ENCODE peak calls at places on chromosomes 12 and 14, in eight cellular contexts. J, I, T, B, U, X, L and R are unnamed samples.
A peak's percentile ranks its signal among the peaks of the same experiment; 100 is the strongest.

GRCh38 chr12:113251404-113252070 is 30.3 kb downstream of the TPCN1 start:
- DNase-seq in U (peak; percentile 83), X (no peak), B (no peak), J (no peak), L (no peak), I (no peak), T (no peak), R (no peak)

GRCh38 chr12:29589271-29589670 is 91.8 kb upstream of the OVCH1 start:
- DNase-seq in U (no peak), B (no peak), T (no peak), L (no peak), I (no peak), X (no peak), J (no peak), R (no peak)

GRCh38 chr14:74472590-74472989 is 20.5 kb downstream of the NPC2 start:
- DNase-seq in X (no peak), L (no peak), B (no peak), J (no peak), U (no peak), T (no peak), I (no peak), R (no peak)

GRCh38 chr12:132797820-132798570 is 30.7 kb downstream of the GOLGA3 start:
- DNase-seq in I (no peak), B (no peak), J (no peak), L (no peak), X (no peak), U (no peak), T (no peak), R (no peak)

GRCh38 chr14:100086361-100086760 is 21.1 kb downstream of the EVL start:
- DNase-seq in U (no peak), X (no peak), J (no peak), T (no peak), B (no peak), L (no peak), I (no peak), R (no peak)

GRCh38 chr12:128909653-128910052 is 56.4 kb downstream of the GLT1D1 start:
- DNase-seq in L (no peak), X (no peak), T (no peak), I (no peak), J (no peak), U (no peak), B (no peak), R (no peak)

GRCh38 chr14:99524804-99525698 is 43.8 kb downstream of the CCNK start:
- DNase-seq in X (peak; percentile 60), B (no peak), T (no peak), U (peak; percentile 57), I (no peak), L (no peak), J (no peak), R (no peak)

GRCh38 chr12:82870825-82871377 is 184.2 kb downstream of the TMTC2 start:
- DNase-seq in X (no peak), T (no peak), U (no peak), I (no peak), J (no peak), L (no peak), B (no peak), R (no peak)

GRCh38 chr12:132631357-132632065 is 12.9 kb downstream of the P2RX2 start:
- DNase-seq in X (no peak), I (no peak), L (no peak), U (peak; percentile 89), B (no peak), T (no peak), J (peak; percentile 10), R (no peak)

GRCh38 chr12:130710733-130711080 is 5.4 kb downstream of the RIMBP2 start:
- DNase-seq in J (no peak), I (no peak), U (no peak), T (no peak), L (no peak), B (no peak), X (peak; percentile 4), R (no peak)

GRCh38 chr14:75636100-75636692 is 24.5 kb downstream of the ERG28 start:
- DNase-seq in U (no peak), J (no peak), B (no peak), I (no peak), T (no peak), X (no peak), L (no peak), R (no peak)

GRCh38 chr12:48787791-48788521 is 933 bp downstream of the ADCY6 start:
- DNase-seq in U (peak; percentile 53), L (no peak), J (peak; percentile 30), B (no peak), X (no peak), I (no peak), T (no peak), R (no peak)
- TF ChIP-seq CTCF in U (no peak), L (no peak), J (no peak), B (no peak), X (no peak), I (no peak), T (no peak), R (no peak)

DNA sequence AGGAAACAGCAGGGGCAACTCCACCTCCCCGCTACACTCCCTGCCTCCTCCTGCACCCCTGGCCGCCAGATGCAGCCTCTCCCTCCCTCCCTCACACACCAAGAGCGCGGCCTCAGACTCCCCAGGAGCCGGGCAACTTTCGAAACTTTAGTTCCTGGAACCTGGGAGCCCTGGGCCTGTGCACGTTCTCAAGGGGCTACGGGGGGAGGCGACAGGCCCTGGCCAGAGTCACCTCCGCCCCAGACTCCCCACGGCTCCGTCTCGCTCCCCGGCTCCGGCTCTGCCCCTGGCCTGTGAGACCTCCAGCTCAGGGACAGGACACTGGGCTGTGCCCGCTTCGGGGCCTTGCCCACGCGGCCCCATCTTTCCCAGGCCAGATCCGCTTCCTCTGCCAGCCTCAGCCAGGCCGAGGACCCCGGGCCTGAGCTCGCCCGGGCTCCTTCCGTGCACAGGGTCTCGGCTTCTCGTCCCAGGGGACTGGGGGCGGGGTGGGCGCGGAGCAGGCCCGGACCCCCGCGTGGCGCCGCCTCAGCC is 5.5 kb downstream of the AMN start:
- DNase-seq in X (no peak), B (no peak), I (no peak), J (no peak), T (no peak), U (no peak), L (no peak), R (no peak)
- TF ChIP-seq CTCF in X (no peak), B (no peak), I (no peak), J (no peak), T (no peak), U (no peak), L (no peak), R (no peak)

DNA sequence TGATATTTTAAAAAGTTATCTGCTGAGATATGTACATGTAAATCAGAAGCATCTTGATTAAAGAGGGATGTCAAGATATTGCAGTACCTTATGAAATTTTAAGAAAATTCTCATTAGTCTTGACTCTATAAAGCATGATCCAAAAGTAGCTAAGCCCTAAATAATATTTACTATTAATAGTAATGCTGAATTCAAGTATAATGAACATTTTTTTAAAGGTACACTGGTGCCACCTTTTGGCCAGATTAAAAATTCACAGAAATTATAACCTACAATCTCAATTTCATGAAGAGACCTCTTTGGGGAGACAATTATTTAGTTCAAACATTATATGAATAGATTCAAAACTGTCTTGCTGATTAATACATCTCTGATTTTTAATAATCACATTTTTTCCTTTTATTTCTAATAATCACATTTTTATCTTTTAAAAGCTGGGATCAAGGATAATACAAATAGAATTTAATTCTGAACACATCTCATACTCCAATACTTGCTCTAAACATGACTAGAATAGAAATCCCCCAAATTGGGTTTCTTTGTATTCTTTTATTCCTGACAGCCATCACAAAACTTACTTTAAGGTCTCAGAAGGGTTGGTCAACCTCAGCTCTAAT is 13.4 kb downstream of the AKAP5 start:
- DNase-seq in X (no peak), U (no peak), I (no peak), L (no peak), B (no peak), J (peak; percentile 30), T (no peak), R (no peak)
- TF ChIP-seq CTCF in X (peak; percentile 20), U (peak; percentile 87), I (no peak), L (no peak), B (no peak), J (peak; percentile 85), T (peak; percentile 82), R (peak; percentile 36)

GRCh38 chr14:64208981-64209380 is 85.2 kb downstream of the ESR2 start:
- DNase-seq in I (no peak), J (no peak), T (no peak), L (no peak), X (no peak), U (no peak), B (no peak), R (no peak)

GRCh38 chr14:64208261-64208660 is 85.9 kb downstream of the ESR2 start:
- DNase-seq in T (no peak), I (no peak), B (no peak), J (no peak), X (no peak), L (no peak), U (no peak), R (no peak)

GRCh38 chr14:64212666-64213065 is 81.5 kb downstream of the ESR2 start:
- DNase-seq in T (no peak), X (no peak), U (no peak), I (no peak), L (no peak), B (no peak), J (no peak), R (no peak)

GRCh38 chr14:64209428-64210165 is 84.6 kb downstream of the ESR2 start:
- DNase-seq in T (no peak), L (peak; percentile 56), I (no peak), U (no peak), B (no peak), X (no peak), J (peak; percentile 74), R (no peak)

DNA sequence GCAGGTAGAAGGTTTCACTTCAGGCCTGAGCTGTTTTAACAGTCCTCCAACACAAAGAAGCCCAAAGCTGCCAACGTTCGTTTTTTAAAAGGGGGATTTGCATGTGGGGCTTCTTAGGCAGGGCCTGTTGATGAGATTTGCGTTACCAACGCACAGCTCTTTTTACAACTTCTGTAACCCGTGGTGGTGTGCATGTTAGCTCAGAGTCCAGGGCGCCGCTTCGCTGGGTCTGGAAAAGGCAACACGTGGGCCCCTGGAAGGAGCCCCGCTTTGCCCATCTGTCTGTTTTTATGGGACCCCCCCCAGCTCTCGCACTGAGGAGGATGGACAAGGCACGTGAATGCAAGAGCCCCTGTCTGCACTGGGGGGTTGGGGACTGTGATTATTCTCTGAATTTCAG is 84.0 kb downstream of the ESR2 start:
- DNase-seq in X (no peak), L (no peak), I (no peak), T (no peak), J (no peak), B (no peak), U (no peak), R (no peak)
- TF ChIP-seq CTCF in X (no peak), L (no peak), I (no peak), T (no peak), J (no peak), B (no peak), U (no peak), R (no peak)

DNA sequence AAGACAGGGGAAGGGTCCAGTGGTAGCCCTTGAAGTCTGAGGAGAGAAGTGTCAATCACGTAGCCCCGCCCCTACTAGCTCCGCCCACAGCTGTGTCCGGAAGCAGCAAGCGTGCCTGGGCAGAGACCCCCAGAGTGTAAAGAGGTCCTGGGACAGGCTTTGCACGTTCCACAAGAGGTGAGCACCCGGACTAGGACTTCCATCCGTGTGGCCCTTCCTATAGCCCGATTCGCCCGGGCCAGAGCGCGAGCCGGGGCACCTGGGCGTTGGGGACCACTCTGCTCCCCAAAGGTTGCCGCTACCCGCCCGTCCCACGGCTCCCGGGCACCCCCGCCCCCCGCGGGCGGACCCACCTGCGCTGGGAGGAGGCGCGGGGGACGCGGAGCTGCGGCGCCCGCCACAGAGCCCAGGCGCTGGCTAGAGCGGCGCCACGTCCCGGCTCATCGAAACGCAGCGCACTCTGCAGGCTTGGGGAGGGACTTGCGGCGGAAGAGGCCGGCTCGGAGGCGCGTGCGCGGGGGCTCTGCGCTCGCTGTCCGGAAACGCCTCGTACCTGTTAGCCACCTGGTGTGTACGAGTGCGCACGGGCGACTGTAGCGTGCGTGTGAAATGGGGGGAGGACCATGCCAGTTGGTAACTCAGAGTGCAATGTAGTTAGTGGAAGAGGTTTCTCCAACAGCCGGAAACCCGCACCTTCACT is at the start of gene RABGGTA:
- DNase-seq in J (peak; percentile 98), L (peak; percentile 65), U (peak; percentile 92), T (peak; percentile 93), I (peak; percentile 87), B (peak; percentile 93), X (peak; percentile 90), R (no peak)
- TF ChIP-seq CTCF in J (peak; percentile 75), L (peak; percentile 82), U (peak; percentile 86), T (peak; percentile 97), I (peak; percentile 50), B (peak; percentile 71), X (peak; percentile 62), R (peak; percentile 57)